ENCODE peak calls at places on chromosomes 16 and 17, in seven cellular contexts. T is brain microvascular endothelial cell; D is fibroblast of pulmonary artery; Z is heart right ventricle; R is psoas muscle; L is fibroblast of mammary gland; G is CD8-positive, alpha-beta T cell. X is an unnamed sample.

GRCh38 chr17:61488878-61489718 is 36.9 kb downstream of the TBX4 start:
- DNase-seq in T (no peak), G (no peak), D (no peak), L (no peak), Z (no peak), R (no peak), X (no peak)

GRCh38 chr16:30621765-30622164 is 11.6 kb upstream of the ZNF689 start:
- DNase-seq in T (no peak), R (no peak), L (peak), Z (no peak), D (no peak), G (no peak), X (no peak)

GRCh38 chr17:31398381-31399275 is 7.2 kb downstream of the RAB11FIP4 start:
- DNase-seq in R (no peak), Z (no peak), T (no peak), G (peak), D (no peak), L (no peak), X (no peak)

GRCh38 chr16:11914759-11915643 is 755 bp downstream of the GSPT1 start:
- DNase-seq in R (peak), T (peak), Z (peak), D (peak), G (peak), L (peak), X (peak)

GRCh38 chr17:71496552-71496951 is 624.3 kb upstream of the SOX9 start:
- DNase-seq in Z (no peak), R (no peak), G (no peak), L (no peak), T (no peak), D (no peak), X (peak)

GRCh38 chr16:28195859-28196258 is 15.9 kb downstream of the XPO6 start:
- DNase-seq in G (no peak), R (no peak), L (no peak), Z (no peak), D (no peak), T (no peak), X (no peak)

GRCh38 chr17:63189930-63190329 is 223.9 kb downstream of the TANC2 start:
- DNase-seq in G (no peak), T (no peak), Z (no peak), L (peak), R (no peak), D (peak), X (no peak)

GRCh38 chr16:65728172-65728571 is 606.3 kb upstream of the CDH11 start:
- DNase-seq in D (peak), Z (no peak), L (no peak), R (no peak), G (no peak), T (no peak), X (no peak)

GRCh38 chr16:15911198-15911597 is 22.8 kb upstream of the CEP20 start:
- DNase-seq in L (no peak), Z (no peak), G (no peak), T (no peak), D (no peak), R (no peak), X (no peak)

GRCh38 chr17:15957206-15957605 is 12.3 kb downstream of the ADORA2B start:
- DNase-seq in Z (no peak), G (no peak), L (no peak), R (no peak), T (no peak), D (no peak), X (no peak)

GRCh38 chr16:89003831-89004208 is 26.8 kb upstream of the CBFA2T3 start:
- DNase-seq in D (no peak), R (no peak), G (no peak), T (no peak), L (no peak), Z (no peak), X (no peak)

GRCh38 chr17:76265624-76266243 is 586 bp downstream of the UBALD2 start:
- DNase-seq in G (peak), Z (peak), T (no peak), R (peak), D (peak), L (no peak), X (peak)

GRCh38 chr17:80261159-80261894 is 675 bp downstream of the RNF213 start:
- DNase-seq in Z (peak), D (peak), R (peak), T (peak), G (peak), L (peak), X (peak)

GRCh38 chr17:12512712-12513355 is 152.9 kb upstream of the MYOCD start:
- DNase-seq in G (no peak), Z (no peak), T (no peak), R (no peak), L (peak), D (peak), X (peak)

GRCh38 chr16:3485097-3485470 is 10.2 kb downstream of the C16orf90 start:
- DNase-seq in D (no peak), L (no peak), R (no peak), T (no peak), Z (no peak), G (no peak), X (no peak)

GRCh38 chr17:82281502-82282238 is 8.2 kb upstream of the CSNK1D start:
- DNase-seq in Z (no peak), D (no peak), G (no peak), L (peak), T (no peak), R (no peak), X (no peak)

GRCh38 chr17:15123593-15124590 is 141.2 kb downstream of the PMP22 start:
- DNase-seq in R (no peak), T (peak), L (peak), Z (no peak), D (no peak), G (no peak), X (no peak)

GRCh38 chr16:4315185-4316102 is at the start of gene GLIS2:
- DNase-seq in R (peak), T (no peak), G (no peak), D (peak), Z (peak), L (peak), X (peak)

GRCh38 chr17:77449908-77450741 is 309.4 kb downstream of the SEC14L1 start:
- DNase-seq in R (peak), Z (peak), D (peak), G (no peak), L (peak), T (peak), X (peak)

GRCh38 chr17:78573955-78574354 is 3.2 kb downstream of the DNAH17 start:
- DNase-seq in D (no peak), G (no peak), Z (no peak), R (no peak), T (no peak), L (no peak), X (no peak)

GRCh38 chr17:80101946-80102706 is 745 bp downstream of the GAA start:
- DNase-seq in L (peak), R (no peak), D (peak), T (peak), Z (peak), G (no peak), X (peak)

GRCh38 chr17:45042346-45043120 is 8.9 kb downstream of the DCAKD start:
- DNase-seq in L (no peak), D (no peak), T (no peak), G (no peak), R (no peak), Z (no peak), X (no peak)

GRCh38 chr16:89404561-89404960 is 85.8 kb downstream of the ANKRD11 start:
- DNase-seq in L (no peak), G (no peak), T (no peak), Z (no peak), D (no peak), R (no peak), X (no peak)

GRCh38 chr17:4565209-4566141 is 5.1 kb upstream of the GGT6 start:
- DNase-seq in D (peak), G (peak), L (peak), Z (no peak), R (peak), T (peak), X (peak)

GRCh38 chr17:1147664-1148063 is 32.1 kb downstream of the ABR start:
- DNase-seq in T (peak), Z (no peak), R (peak), L (peak), D (peak), G (no peak), X (peak)

DNA sequence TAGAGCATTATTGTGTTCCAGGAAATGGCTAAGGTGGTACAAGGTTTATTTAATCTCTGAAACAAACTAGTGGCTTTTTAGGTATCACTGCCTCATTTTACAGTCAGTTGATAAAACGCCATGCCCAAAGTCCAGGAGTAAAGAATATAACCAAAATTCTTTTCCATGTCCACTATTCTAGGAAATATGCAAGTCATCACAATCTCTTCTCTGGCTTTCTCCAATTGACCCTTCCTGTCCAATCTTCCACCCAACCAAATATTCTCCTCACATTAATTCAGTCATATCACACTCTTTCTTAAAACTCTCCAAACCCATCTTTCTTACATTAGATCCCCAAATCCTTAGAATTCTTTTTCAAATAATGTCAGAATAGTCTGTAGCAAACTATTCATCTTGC is 1110.0 kb upstream of the CDH8 start:
- DNase-seq in D (no peak), L (no peak), G (no peak), Z (no peak), T (no peak), R (no peak), X (no peak)
- H3K4me3 ChIP-seq in D (no peak), L (no peak), G (no peak), Z (no peak), T (no peak), R (no peak), X (no peak)

GRCh38 chr16:57262841-57263584 is 18.0 kb downstream of the ARL2BP start:
- DNase-seq in G (no peak), D (no peak), L (no peak), R (no peak), T (no peak), Z (no peak), X (no peak)
- TF ChIP-seq CTCF in G (no peak), D (no peak), L (no peak), R (no peak), T (no peak), Z (no peak), X (no peak)

DNA sequence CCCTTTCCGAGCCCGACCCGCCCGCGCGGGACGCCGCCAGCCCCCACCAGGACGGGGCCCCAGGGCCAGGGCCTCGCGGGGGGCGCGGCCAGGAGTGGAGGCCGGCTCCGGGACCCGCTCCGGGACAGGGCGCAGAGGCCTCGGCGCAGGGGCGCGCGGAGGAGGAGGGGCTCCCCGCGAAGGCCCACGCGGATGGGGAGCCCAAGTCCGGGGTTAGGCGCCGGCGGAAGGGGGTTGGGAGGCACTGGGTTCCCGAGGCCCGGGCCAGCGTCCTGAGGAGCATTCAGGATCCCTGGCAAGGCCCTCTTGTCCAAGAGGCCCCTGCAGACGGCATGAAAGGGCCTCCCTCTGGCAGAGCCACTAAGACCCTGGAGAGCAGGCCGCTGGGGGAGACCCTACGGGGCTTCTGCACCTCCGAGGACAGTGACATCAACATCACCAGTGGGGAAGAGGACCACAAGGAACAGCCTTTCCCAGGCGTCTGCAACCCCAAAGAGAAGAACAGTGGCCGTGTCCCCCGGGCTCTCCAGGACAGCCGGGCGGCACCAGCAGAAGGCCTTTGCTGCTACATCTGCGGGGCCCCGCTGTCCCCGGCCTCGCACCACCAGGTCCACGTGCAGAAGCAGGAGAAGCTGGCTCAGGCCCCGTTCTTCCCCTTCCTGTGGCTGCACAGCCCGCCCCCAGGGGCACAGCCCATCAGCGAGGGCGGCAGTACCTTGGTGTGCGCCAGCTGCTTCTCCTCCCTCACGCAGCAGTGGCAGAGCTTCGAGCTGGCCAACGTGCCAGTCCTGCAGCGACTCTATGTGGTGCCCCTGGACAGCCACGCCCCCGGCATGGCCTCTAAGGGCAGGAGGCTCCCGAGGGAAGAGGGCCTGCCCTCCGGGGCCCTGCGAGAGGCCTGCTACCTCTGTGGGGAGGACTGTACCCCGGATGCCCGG is 58.1 kb upstream of the CIBAR2 start:
- DNase-seq in L (no peak), G (no peak), Z (no peak), R (peak), D (no peak), T (no peak), X (no peak)
- H3K4me3 ChIP-seq in L (peak), G (no peak), Z (peak), R (peak), D (peak), T (peak), X (peak)

DNA sequence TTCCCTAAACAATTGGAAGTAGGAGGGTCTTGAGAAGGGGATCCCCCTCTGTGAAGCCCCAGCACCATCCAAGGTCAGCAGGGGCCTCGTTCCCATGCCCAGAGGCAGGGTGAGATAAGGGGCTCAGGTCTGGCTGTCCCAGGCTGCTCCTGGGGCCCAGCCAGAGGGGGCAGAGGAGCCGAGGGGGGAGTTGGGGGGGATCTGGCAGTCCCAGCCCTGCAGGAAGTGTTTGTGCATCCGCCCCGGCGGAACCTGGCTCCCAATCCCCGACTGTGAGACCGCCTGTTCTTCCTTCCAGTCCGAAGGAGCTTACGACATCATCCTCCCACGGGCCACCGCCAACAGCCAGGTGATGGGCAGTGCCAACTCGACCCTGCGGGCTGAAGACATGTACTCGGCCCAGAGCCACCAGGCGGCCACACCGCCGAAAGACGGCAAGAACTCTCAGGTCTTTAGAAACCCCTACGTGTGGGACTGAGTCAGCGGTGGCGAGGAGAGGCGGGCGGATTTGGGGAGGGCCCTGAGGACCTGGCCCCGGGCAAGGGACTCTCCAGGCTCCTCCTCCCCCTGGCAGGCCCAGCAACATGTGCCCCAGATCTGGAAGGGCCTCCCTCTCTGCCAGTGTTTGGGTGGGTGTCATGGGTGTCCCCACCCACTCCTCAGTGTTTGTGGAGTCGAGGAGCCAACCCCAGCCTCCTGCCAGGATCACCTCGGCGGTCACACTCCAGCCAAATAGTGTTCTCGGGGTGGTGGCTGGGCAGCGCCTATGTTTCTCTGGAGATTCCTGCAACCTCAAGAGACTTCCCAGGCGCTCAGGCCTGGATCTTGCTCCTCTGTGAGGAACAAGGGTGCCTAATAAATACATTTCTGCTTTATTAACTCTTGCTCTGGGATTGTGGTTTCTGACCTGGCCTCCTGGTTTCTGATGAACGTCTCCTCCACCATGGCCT is 14.9 kb downstream of the GPRC5C start:
- DNase-seq in Z (peak), D (peak), L (peak), R (peak), T (no peak), G (no peak), X (no peak)
- TF ChIP-seq CTCF in Z (no peak), D (no peak), L (no peak), R (peak), T (no peak), G (no peak), X (no peak)

DNA sequence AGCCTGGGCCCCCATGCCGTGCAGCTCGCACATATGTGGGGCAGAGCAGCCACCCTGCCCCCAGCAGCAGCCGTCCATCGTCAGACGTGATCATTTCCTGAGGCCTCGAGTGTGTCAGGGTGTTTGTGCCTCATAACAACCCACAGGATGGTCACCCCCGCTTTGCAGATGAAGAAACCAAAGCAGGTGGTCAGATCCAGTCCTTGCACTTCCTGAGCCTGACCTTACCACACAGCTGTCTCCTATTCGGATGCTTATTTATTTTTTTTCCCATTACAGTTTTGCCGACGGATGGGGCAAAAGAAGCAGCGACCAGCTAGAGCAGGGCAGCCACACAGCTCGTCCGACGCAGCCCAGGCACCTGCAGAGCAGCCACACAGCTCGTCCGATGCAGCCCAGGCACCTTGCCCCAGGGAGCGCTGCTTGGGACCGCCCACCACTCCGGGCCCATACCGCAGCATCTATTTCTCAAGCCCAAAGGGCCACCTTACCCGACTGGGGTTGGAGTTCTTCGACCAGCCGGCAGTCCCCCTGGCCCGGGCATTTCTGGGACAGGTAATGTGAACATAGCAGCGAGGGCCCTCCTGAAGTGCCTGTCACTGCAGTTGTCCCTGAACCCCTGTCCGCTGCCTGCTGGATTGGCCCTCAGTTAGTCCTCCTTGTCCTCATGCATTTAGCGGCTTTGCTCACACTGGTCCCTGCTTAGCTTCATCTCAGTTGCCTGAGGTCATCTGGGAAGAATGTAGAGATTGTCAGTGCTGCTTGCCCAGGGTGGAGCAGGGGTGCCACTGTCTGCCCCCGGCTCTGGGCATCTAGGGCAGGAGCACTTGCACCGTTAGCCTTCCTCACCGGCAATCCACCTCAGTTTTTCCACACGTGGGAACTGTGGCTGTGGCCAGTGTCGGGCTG is 1.4 kb downstream of the MPG start:
- DNase-seq in D (peak), L (peak), G (no peak), R (no peak), T (no peak), Z (no peak), X (no peak)
- H3K4me3 ChIP-seq in D (peak), L (peak), G (peak), R (peak), T (peak), Z (no peak), X (peak)

DNA sequence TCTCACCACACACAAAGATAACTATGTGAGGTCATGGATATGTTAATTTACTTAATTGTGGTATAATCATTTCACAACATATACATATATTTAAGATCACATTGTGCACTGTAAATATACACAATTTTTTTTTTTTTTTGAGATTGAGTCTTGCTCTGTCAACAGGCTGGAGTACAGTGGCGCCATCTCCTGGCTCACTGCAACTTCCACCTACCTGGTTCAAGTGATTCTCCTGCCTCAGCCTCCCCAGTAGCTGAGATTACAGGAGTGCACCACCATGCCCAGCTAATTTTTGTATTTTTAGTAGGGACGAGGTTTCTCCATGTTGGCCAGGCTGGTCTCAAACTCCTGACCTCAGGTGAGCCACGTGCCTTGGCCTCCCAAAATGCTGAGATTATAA is 11.5 kb upstream of the PRSS54 start:
- DNase-seq in L (peak), R (no peak), G (no peak), Z (no peak), D (peak), T (peak), X (peak)
- TF ChIP-seq CTCF in L (peak), R (peak), G (peak), Z (peak), D (peak), T (peak), X (peak)

GRCh38 chr17:39622380-39623006 is 4.3 kb upstream of the PPP1R1B start:
- DNase-seq in Z (no peak), D (no peak), L (no peak), R (no peak), T (no peak), G (no peak), X (no peak)
- H3K4me3 ChIP-seq in Z (no peak), D (no peak), L (no peak), R (no peak), T (no peak), G (no peak), X (no peak)

X was measured in fibroblast of villous mesenchyme.